ENCODE peak calls at places on chromosomes 13 and 19, in five cellular contexts. O, Q, E, V and J are unnamed samples.

GRCh38 chr19:44684892-44685847 is 13.8 kb upstream of the CEACAM16 start:
- DNase-seq in O (peak; percentile 95), Q (peak; percentile 47), E (no peak), V (peak; percentile 66), J (no peak)

GRCh38 chr13:83498486-83499190 is 383.6 kb downstream of the SLITRK1 start:
- DNase-seq in O (no peak), Q (peak; percentile 82), E (no peak), V (no peak), J (no peak)

GRCh38 chr19:2255982-2256685 is at the start of gene JSRP1:
- DNase-seq in O (no peak), Q (no peak), E (no peak), V (no peak), J (no peak)

GRCh38 chr19:48501961-48502719 is 9.5 kb downstream of the LMTK3 start:
- DNase-seq in O (peak; percentile 99), Q (peak; percentile 92), E (peak; percentile 21), V (no peak), J (no peak)

GRCh38 chr19:4768934-4769777 is 22.4 kb upstream of the FEM1A start:
- DNase-seq in O (peak; percentile 67), Q (peak; percentile 74), E (peak; percentile 83), V (peak; percentile 90), J (peak; percentile 55)

GRCh38 chr13:76552373-76552772 is 333.8 kb downstream of the KCTD12 start:
- DNase-seq in O (no peak), Q (no peak), E (no peak), V (no peak), J (no peak)

GRCh38 chr13:89204435-89204834 is 1533.3 kb downstream of the SLITRK5 start:
- DNase-seq in O (no peak), Q (no peak), E (no peak), V (no peak), J (no peak)

GRCh38 chr19:47241919-47242644 is 11.1 kb upstream of the BBC3 start:
- DNase-seq in O (no peak), Q (no peak), E (no peak), V (no peak), J (no peak)

GRCh38 chr13:40984670-40985366 is 34.3 kb downstream of the ELF1 start:
- DNase-seq in O (no peak), Q (no peak), E (no peak), V (no peak), J (no peak)

GRCh38 chr13:48233886-48234488 is 981 bp downstream of the ITM2B start:
- DNase-seq in O (no peak), Q (no peak), E (no peak), V (no peak), J (no peak)

GRCh38 chr13:31943591-31943990 is 88.0 kb upstream of the FRY start:
- DNase-seq in O (no peak), Q (no peak), E (no peak), V (no peak), J (no peak)

GRCh38 chr13:113183450-113184129 is 24.9 kb downstream of the PCID2 start:
- DNase-seq in O (no peak), Q (no peak), E (no peak), V (no peak), J (no peak)

GRCh38 chr19:33703438-33703750 is 81.6 kb downstream of the CHST8 start:
- DNase-seq in O (no peak), Q (no peak), E (no peak), V (no peak), J (no peak)

GRCh38 chr13:95044452-95045205 is 256.6 kb downstream of the ABCC4 start:
- DNase-seq in O (no peak), Q (no peak), E (no peak), V (no peak), J (no peak)

GRCh38 chr13:59710995-59711701 is 452.6 kb downstream of the DIAPH3 start:
- DNase-seq in O (no peak), Q (no peak), E (no peak), V (no peak), J (no peak)

GRCh38 chr13:51453308-51453958 is 597 bp upstream of the INTS6 start:
- DNase-seq in O (no peak), Q (no peak), E (peak; percentile 87), V (peak; percentile 85), J (no peak)

DNA sequence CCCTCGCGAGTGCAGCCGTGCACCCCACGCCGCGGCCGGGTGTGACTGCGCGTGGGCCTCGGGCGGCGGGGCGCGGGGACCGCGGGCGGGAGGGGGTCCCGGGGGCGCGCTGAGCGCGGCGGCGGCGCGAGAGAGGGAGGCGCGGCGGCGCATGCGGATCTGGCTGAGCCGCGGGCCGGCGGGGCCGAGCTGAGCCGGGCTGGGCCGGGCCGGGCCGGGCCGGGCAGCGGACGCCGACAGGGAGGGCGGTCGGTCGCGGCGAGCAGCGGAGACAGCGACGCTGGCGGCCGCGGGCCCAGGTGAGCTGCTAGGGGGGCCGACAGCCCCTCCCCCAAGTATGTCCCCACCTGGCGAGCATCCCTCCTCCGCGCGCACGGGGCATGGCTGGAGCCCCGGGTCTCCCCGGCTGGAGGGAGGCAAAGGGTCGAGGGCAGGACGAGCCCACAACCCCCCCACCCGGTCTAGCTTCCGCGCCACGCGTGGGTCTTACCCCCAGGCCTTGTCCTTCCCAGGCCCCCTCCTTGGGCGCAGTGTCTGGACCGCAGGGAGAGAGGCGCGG is 285 bp downstream of the SPTBN4 start:
- DNase-seq in O (no peak), Q (no peak), E (no peak), V (no peak), J (no peak)
- H3K27ac ChIP-seq in O (no peak overlapping the region), Q (no peak overlapping the region), E (no peak overlapping the region), V (peak overlapping the region; percentile 94), J (peak overlapping the region; percentile 42)

DNA sequence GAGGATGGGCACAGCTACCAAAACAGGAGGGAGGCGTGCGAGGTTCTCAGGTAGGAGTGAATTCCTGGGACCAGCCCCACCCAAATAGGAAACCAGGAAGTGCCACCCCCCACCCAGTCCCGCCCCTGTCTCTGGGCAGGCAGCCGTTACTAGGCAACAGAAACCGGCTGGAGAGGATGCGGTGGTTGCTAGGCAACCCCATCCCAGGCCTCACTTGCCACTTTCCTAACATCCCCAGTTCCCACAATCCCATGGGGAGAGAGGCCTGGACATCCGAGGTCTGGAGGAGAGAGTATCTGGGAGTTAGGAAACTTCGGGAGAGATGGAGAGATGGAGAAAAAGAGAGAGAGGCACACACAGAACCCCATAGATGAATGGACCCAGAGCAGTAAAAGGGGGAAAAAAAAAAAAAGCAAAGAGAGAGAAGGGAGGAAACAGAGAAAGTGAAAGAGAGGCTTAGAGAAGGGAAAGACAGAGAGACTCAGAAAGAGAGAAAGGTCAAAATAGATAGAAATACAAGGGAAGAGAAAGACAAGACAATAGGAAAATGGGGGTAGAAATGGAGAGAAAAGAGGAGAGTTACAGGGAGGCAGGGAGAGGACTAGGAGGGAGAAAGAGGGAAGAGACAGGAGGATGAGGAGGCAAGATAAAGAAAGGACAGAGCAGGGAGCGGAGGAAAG is 3.8 kb downstream of the GRIK5 start:
- DNase-seq in O (no peak), Q (peak; percentile 66), E (no peak), V (no peak), J (no peak)
- H3K27ac ChIP-seq in O (no peak overlapping the region), Q (no peak overlapping the region), E (no peak overlapping the region), V (no peak overlapping the region), J (no peak overlapping the region)

DNA sequence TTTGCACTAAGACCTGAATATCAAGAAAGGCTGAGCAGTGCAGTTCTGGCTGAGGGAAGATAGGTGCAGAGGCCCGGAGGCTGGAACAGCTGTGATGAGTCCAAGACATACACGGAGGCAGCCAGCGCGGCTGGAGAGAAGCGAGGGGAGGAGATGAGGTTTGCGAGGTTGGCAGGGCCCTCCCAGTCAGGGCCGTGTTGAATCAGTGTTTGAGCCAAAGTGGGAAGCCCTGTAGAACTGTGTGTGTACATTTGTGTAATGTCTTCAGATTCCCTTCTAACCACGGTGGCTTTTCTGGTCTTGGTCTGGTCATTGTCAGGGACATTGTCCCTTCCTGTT is 34.9 kb downstream of the PAK4 start:
- DNase-seq in O (no peak), Q (no peak), E (peak; percentile 50), V (no peak), J (no peak)
- H3K27ac ChIP-seq in O (no peak overlapping the region), Q (peak overlapping the region; percentile 79), E (peak overlapping the region; percentile 21), V (peak overlapping the region; percentile 40), J (no peak overlapping the region)

GRCh38 chr19:35124098-35125060 is 8.8 kb downstream of the FXYD3 start:
- DNase-seq in O (peak; percentile 70), Q (peak; percentile 93), E (peak; percentile 94), V (peak; percentile 95), J (peak; percentile 95)
- H3K27ac ChIP-seq in O (peak overlapping the region; percentile 30), Q (peak overlapping the region; percentile 100), E (peak overlapping the region; percentile 85), V (peak overlapping the region; percentile 89), J (peak overlapping the region; percentile 98)

GRCh38 chr13:99278843-99279242 is 20.7 kb upstream of the GPR18 start:
- DNase-seq in O (no peak), Q (no peak), E (no peak), V (no peak), J (no peak)
- H3K27ac ChIP-seq in O (no peak overlapping the region), Q (no peak overlapping the region), E (no peak overlapping the region), V (peak overlapping the region; percentile 88), J (no peak overlapping the region)

GRCh38 chr13:110262944-110263343 is 44.0 kb downstream of the COL4A1 start:
- DNase-seq in O (no peak), Q (no peak), E (no peak), V (peak; percentile 53), J (no peak)

GRCh38 chr13:110262494-110262893 is 44.5 kb downstream of the COL4A1 start:
- DNase-seq in O (no peak), Q (no peak), E (no peak), V (no peak), J (no peak)

GRCh38 chr13:110262082-110262436 is 44.9 kb downstream of the COL4A1 start:
- DNase-seq in O (no peak), Q (no peak), E (no peak), V (no peak), J (no peak)

GRCh38 chr13:110259651-110260050 is 47.3 kb downstream of the COL4A1 start:
- DNase-seq in O (no peak), Q (no peak), E (no peak), V (no peak), J (no peak)

GRCh38 chr13:110261166-110262081 is 45.5 kb downstream of the COL4A1 start:
- DNase-seq in O (no peak), Q (peak; percentile 23), E (no peak), V (no peak), J (no peak)
- H3K27ac ChIP-seq in O (no peak overlapping the region), Q (peak overlapping the region; percentile 18), E (peak overlapping the region; percentile 64), V (peak overlapping the region; percentile 70), J (no peak overlapping the region)

GRCh38 chr19:18502633-18503294 is 19.1 kb downstream of the ELL start:
- DNase-seq in O (no peak), Q (no peak), E (no peak), V (no peak), J (no peak)
- H3K27ac ChIP-seq in O (no peak overlapping the region), Q (peak overlapping the region; percentile 60), E (no peak overlapping the region), V (peak overlapping the region; percentile 90), J (no peak overlapping the region)

DNA sequence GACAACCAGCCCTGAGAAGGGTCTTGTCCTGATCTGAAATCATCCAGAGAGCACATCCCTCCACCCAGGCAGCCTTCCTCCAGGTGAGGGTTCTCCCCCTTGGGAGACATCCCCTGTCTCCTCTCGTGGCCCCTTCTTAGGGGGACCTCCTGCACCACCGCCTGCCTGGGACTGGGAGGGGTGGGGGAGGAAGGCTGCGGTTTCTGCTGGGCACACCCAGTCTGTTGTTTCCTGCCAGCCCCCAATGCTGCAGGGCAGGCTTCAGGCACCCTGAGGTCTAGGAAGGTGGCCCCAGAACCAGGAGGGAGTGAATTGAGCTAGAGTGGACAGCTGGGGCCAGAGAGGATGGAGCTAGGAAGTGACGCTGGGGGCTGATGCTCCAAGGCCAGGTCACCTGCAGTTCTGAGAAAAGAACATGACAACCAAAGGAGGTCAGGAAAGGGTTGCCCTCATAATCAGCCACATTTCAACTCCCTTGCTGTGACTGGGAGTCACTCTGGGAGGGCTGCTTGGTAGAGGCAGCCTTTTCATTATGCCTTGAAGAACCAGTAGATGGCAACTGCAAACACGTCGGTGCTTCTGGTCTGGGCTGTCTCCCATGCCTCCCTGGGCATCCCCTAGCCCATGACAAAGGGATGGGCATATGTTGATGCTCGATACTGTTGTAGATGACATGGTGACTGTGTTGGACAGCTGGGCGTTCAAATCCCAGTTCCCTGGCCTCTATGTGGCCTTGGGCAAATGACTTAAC is 1.4 kb downstream of the ARHGEF18 start:
- DNase-seq in O (no peak), Q (no peak), E (no peak), V (no peak), J (no peak)
- H3K27ac ChIP-seq in O (no peak overlapping the region), Q (no peak overlapping the region), E (no peak overlapping the region), V (peak overlapping the region; percentile 86), J (no peak overlapping the region)